ENCODE peak calls at places on chromosomes 7 and 10, in ten cellular contexts. One of them, this sample, is unnamed. For H3K36me3, the result is how much of the 10 kb centered on the place peaks cover.

GRCh38 chr7:33196194-33196593 is 66.8 kb downstream of the BBS9 start:
- DNase-seq in BJ: no peak
- DNase-seq in lung: no peak
- DNase-seq in cardiac muscle cell: peak
- DNase-seq in OCI-LY7: no peak
- DNase-seq in GM12878: no peak
- DNase-seq in PC-9: no peak
- DNase-seq in tibial nerve: no peak
- DNase-seq in left ventricle myocardium inferior: no peak
- DNase-seq in A673: peak
- DNase-seq in this sample: no peak

GRCh38 chr10:72509951-72510350 is 115.9 kb downstream of the MICU1 start:
- DNase-seq in BJ: no peak
- DNase-seq in lung: no peak
- DNase-seq in cardiac muscle cell: no peak
- DNase-seq in OCI-LY7: no peak
- DNase-seq in GM12878: no peak
- DNase-seq in PC-9: no peak
- DNase-seq in tibial nerve: no peak
- DNase-seq in left ventricle myocardium inferior: no peak
- DNase-seq in A673: no peak
- DNase-seq in this sample: no peak

GRCh38 chr7:133139350-133139749 is 57.5 kb upstream of the CHCHD3 start:
- DNase-seq in BJ: no peak
- DNase-seq in lung: no peak
- DNase-seq in cardiac muscle cell: peak
- DNase-seq in OCI-LY7: peak
- DNase-seq in GM12878: no peak
- DNase-seq in PC-9: no peak
- DNase-seq in tibial nerve: no peak
- DNase-seq in left ventricle myocardium inferior: no peak
- DNase-seq in A673: peak
- DNase-seq in this sample: no peak

GRCh38 chr7:25454562-25455031 is 226.3 kb upstream of the NPVF start:
- DNase-seq in BJ: no peak
- DNase-seq in lung: no peak
- DNase-seq in cardiac muscle cell: peak
- DNase-seq in OCI-LY7: no peak
- DNase-seq in GM12878: no peak
- DNase-seq in PC-9: no peak
- DNase-seq in tibial nerve: peak
- DNase-seq in left ventricle myocardium inferior: peak
- DNase-seq in A673: no peak
- DNase-seq in this sample: no peak

GRCh38 chr10:3754727-3755439 is 30.1 kb downstream of the KLF6 start:
- DNase-seq in BJ: no peak
- DNase-seq in lung: no peak
- DNase-seq in cardiac muscle cell: peak
- DNase-seq in OCI-LY7: no peak
- DNase-seq in GM12878: no peak
- DNase-seq in PC-9: peak
- DNase-seq in tibial nerve: no peak
- DNase-seq in left ventricle myocardium inferior: no peak
- DNase-seq in A673: no peak
- DNase-seq in this sample: no peak

GRCh38 chr7:44797329-44798258 is 1.1 kb downstream of the PPIA start:
- DNase-seq in BJ: peak
- DNase-seq in lung: peak
- DNase-seq in cardiac muscle cell: peak
- DNase-seq in OCI-LY7: peak
- DNase-seq in GM12878: no peak
- DNase-seq in PC-9: peak
- DNase-seq in tibial nerve: peak
- DNase-seq in left ventricle myocardium inferior: peak
- DNase-seq in A673: peak
- DNase-seq in this sample: peak

GRCh38 chr7:138072726-138073125 is 3.5 kb upstream of the AKR1D1 start:
- DNase-seq in BJ: no peak
- DNase-seq in lung: no peak
- DNase-seq in cardiac muscle cell: no peak
- DNase-seq in OCI-LY7: no peak
- DNase-seq in GM12878: no peak
- DNase-seq in PC-9: no peak
- DNase-seq in tibial nerve: no peak
- DNase-seq in left ventricle myocardium inferior: no peak
- DNase-seq in A673: no peak
- DNase-seq in this sample: no peak

GRCh38 chr7:12646139-12646538 is 41.3 kb upstream of the ARL4A start:
- DNase-seq in BJ: no peak
- DNase-seq in lung: no peak
- DNase-seq in cardiac muscle cell: peak
- DNase-seq in OCI-LY7: no peak
- DNase-seq in GM12878: no peak
- DNase-seq in PC-9: no peak
- DNase-seq in tibial nerve: no peak
- DNase-seq in left ventricle myocardium inferior: no peak
- DNase-seq in A673: no peak
- DNase-seq in this sample: no peak

GRCh38 chr7:151374139-151374538 is 32.5 kb downstream of the NUB1 start:
- DNase-seq in BJ: no peak
- DNase-seq in lung: no peak
- DNase-seq in cardiac muscle cell: no peak
- DNase-seq in OCI-LY7: no peak
- DNase-seq in GM12878: no peak
- DNase-seq in PC-9: no peak
- DNase-seq in tibial nerve: no peak
- DNase-seq in left ventricle myocardium inferior: peak
- DNase-seq in A673: no peak
- DNase-seq in this sample: no peak

GRCh38 chr10:76115471-76116155 is 684.2 kb downstream of the LRMDA start:
- DNase-seq in BJ: no peak
- DNase-seq in lung: no peak
- DNase-seq in cardiac muscle cell: no peak
- DNase-seq in OCI-LY7: no peak
- DNase-seq in GM12878: no peak
- DNase-seq in PC-9: peak
- DNase-seq in tibial nerve: no peak
- DNase-seq in left ventricle myocardium inferior: no peak
- DNase-seq in A673: no peak
- DNase-seq in this sample: no peak

GRCh38 chr7:28243861-28244260 is 63.3 kb upstream of the JAZF1 start:
- DNase-seq in BJ: no peak
- DNase-seq in lung: no peak
- DNase-seq in cardiac muscle cell: no peak
- DNase-seq in OCI-LY7: no peak
- DNase-seq in GM12878: no peak
- DNase-seq in PC-9: no peak
- DNase-seq in tibial nerve: no peak
- DNase-seq in left ventricle myocardium inferior: no peak
- DNase-seq in A673: no peak
- DNase-seq in this sample: no peak

DNA sequence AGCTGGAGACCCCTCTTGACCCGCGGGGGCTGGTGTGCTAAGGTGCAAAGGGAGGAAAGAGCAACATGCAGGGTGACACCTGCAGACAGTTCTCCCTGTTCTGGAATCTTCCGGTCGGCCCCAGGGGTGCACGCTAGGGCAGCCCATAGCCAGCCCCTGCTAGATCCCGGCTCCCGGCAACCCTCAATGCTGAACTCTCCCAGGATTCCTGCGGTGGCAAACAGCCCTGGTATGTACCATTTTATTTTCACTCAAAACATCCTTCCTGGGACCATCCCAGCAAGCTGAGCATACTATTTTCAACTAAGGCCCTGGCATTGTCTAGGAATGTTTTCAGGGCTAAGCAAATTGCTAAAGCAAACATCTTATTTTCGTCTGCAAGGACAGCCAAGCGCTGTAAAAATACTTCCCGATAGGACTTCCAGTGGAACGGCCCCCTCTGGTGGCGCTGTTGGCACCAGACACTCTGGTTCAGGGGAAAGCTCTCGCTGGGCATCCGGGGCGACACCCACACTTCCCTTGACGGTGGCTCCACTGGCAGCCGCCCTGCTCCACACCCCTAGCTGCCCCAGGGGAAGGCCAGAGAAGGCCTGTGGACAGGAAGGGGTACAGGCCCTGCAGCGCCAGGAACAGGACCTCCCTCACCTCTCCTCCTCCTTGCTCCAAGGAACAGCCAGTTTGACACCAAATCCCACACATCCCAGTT is 99.4 kb downstream of the CTBP2 start:
- DNase-seq in BJ: peak
- DNase-seq in lung: peak
- DNase-seq in cardiac muscle cell: peak
- DNase-seq in OCI-LY7: peak
- DNase-seq in GM12878: no peak
- DNase-seq in PC-9: no peak
- DNase-seq in tibial nerve: peak
- DNase-seq in left ventricle myocardium inferior: peak
- DNase-seq in A673: peak
- DNase-seq in this sample: peak
- TF ChIP-seq CTCF in BJ: peak
- TF ChIP-seq CTCF in lung: peak
- TF ChIP-seq CTCF in cardiac muscle cell: peak
- TF ChIP-seq CTCF in OCI-LY7: peak
- TF ChIP-seq CTCF in GM12878: peak
- TF ChIP-seq CTCF in PC-9: peak
- TF ChIP-seq CTCF in tibial nerve: peak
- TF ChIP-seq CTCF in left ventricle myocardium inferior: peak
- TF ChIP-seq CTCF in A673: peak
- TF ChIP-seq CTCF in this sample: peak

DNA sequence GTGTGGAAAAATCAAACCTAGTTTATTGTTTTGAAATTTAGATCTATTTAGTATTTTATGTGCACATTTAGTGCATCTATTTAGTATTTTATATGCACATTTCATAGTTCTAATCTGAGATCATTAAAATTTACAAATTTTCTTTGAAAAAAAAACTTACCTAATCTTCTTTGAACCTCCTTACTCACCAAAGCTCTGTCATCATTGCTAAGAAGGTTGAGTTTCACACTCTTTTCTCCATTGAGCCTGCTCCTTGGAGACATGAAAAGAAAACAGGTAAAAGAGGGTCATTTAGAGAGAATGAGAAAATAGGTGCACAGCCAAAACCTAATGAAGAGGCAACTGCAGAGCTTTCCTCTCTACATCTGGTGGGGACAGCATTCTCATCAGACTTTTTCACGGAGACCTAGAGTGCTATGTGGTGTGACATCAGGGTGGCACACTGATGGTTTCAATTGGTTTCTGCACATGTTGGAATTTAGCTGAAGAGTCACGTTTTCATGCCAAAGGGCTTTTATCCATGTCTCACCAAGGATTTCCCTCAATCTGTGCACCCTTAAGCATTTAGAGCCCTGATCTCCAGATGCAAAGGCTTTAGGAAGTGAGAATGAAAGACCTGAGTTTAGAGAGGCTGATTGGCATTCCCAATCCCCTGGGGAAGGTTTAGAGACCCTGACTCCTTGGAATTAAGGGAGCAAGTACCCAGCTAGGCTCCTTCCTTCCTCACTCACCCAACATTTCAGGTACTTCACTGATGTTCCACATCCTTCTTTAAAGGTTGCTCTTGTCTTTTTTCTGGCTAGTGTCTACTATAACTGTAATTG is 89.2 kb upstream of the CAPZA2 start:
- DNase-seq in BJ: no peak
- DNase-seq in lung: no peak
- DNase-seq in cardiac muscle cell: no peak
- DNase-seq in OCI-LY7: no peak
- DNase-seq in GM12878: no peak
- DNase-seq in PC-9: no peak
- DNase-seq in tibial nerve: no peak
- DNase-seq in left ventricle myocardium inferior: no peak
- DNase-seq in A673: no peak
- DNase-seq in this sample: no peak
- H3K36me3 ChIP-seq in BJ: under half
- H3K36me3 ChIP-seq in lung: under half
- H3K36me3 ChIP-seq in cardiac muscle cell: under half
- H3K36me3 ChIP-seq in OCI-LY7: under half
- H3K36me3 ChIP-seq in GM12878: under half
- H3K36me3 ChIP-seq in PC-9: half or more
- H3K36me3 ChIP-seq in tibial nerve: under half
- H3K36me3 ChIP-seq in left ventricle myocardium inferior: under half
- H3K36me3 ChIP-seq in A673: under half
- H3K36me3 ChIP-seq in this sample: under half

DNA sequence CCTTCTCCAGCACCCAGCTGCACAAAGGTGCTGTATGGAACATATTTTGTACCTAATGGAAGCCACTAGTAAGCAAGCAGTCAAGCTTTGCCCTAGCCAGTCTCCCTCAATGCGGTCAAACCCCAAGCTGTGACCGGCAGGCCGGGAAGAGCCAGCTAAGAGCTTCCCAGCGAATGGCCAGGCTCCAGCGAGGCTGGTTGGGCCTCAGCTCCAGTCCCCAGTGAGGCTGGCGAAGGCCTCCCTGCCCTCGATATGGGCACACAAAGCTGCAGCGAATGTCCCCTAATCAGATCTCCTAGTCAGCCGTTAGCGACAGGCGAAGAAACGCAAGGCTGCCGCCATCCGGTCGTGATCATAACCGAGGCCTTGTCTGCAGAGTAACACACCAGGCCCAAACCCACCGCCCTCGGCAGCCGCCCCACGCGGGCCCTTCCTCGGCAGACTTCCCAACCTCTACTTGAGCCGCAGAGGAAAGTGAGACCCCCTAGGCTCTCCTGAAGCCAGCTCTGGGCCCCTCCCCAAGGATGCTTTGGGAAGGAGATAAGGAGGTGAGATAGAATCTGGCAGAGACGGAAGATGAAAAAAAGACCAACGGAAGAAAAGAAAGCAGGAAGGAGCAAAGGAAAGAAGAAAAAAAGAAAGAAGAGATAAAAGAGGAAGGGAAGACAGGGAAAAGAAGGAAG is 3.1 kb upstream of the HOXA9 start:
- DNase-seq in BJ: no peak
- DNase-seq in lung: no peak
- DNase-seq in cardiac muscle cell: no peak
- DNase-seq in OCI-LY7: no peak
- DNase-seq in GM12878: no peak
- DNase-seq in PC-9: no peak
- DNase-seq in tibial nerve: no peak
- DNase-seq in left ventricle myocardium inferior: peak
- DNase-seq in A673: no peak
- DNase-seq in this sample: no peak
- TF ChIP-seq CTCF in BJ: peak
- TF ChIP-seq CTCF in lung: no peak
- TF ChIP-seq CTCF in cardiac muscle cell: no peak
- TF ChIP-seq CTCF in OCI-LY7: no peak
- TF ChIP-seq CTCF in GM12878: no peak
- TF ChIP-seq CTCF in PC-9: no peak
- TF ChIP-seq CTCF in tibial nerve: no peak
- TF ChIP-seq CTCF in left ventricle myocardium inferior: no peak
- TF ChIP-seq CTCF in A673: no peak
- TF ChIP-seq CTCF in this sample: no peak

DNA sequence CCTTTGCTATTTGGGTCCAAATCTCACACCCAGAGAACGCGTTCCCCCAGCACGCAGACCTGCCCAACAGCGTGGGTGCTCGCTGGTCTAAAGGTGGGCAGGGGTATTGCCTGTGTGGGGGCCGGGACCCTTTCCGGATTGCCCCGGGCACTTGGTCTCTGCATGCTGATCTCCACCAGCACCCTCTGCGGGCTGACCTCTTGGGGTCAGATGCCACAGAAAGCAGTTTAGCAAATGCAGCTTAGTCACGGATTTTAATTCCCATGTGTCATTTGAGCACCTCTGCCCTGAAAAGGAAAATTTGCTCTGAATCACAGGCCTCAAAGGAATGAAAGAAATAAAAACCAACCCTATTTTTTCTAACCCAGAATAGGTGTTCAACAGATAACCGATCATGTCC is 46.7 kb downstream of the PKD1L1 start:
- DNase-seq in BJ: peak
- DNase-seq in lung: no peak
- DNase-seq in cardiac muscle cell: no peak
- DNase-seq in OCI-LY7: no peak
- DNase-seq in GM12878: no peak
- DNase-seq in PC-9: peak
- DNase-seq in tibial nerve: no peak
- DNase-seq in left ventricle myocardium inferior: no peak
- DNase-seq in A673: no peak
- DNase-seq in this sample: no peak
- H3K36me3 ChIP-seq in BJ: under half
- H3K36me3 ChIP-seq in lung: under half
- H3K36me3 ChIP-seq in cardiac muscle cell: under half
- H3K36me3 ChIP-seq in OCI-LY7: under half
- H3K36me3 ChIP-seq in GM12878: under half
- H3K36me3 ChIP-seq in PC-9: under half
- H3K36me3 ChIP-seq in tibial nerve: under half
- H3K36me3 ChIP-seq in left ventricle myocardium inferior: under half
- H3K36me3 ChIP-seq in A673: under half
- H3K36me3 ChIP-seq in this sample: under half